ENCODE peak calls at places on chromosomes 1 and 21, in seven cellular contexts. Z, L, V, Q, M, A and B are unnamed samples.

GRCh38 chr1:237911911-237912310 is 21.2 kb upstream of the ZP4 start:
- DNase-seq in Z (no peak), L (no peak), V (no peak), Q (peak), M (no peak), A (peak), B (peak)

GRCh38 chr21:39384674-39385298 is 35.9 kb upstream of the HMGN1 start:
- DNase-seq in Z (no peak), L (no peak), V (no peak), Q (peak), M (no peak), A (no peak), B (peak)

GRCh38 chr1:160108888-160109662 is 6.5 kb upstream of the ATP1A2 start:
- DNase-seq in Z (peak), L (peak), V (no peak), Q (peak), M (no peak), A (peak), B (peak)

GRCh38 chr1:100866041-100866900 is 28.4 kb downstream of the EXTL2 start:
- DNase-seq in Z (no peak), L (peak), V (no peak), Q (peak), M (peak), A (peak), B (peak)

GRCh38 chr1:109446236-109446635 is 20.0 kb upstream of the PSMA5 start:
- DNase-seq in Z (no peak), L (no peak), V (no peak), Q (peak), M (no peak), A (peak), B (peak)

GRCh38 chr1:187491082-187491720 is 662.5 kb downstream of the PLA2G4A start:
- DNase-seq in Z (no peak), L (no peak), V (no peak), Q (peak), M (no peak), A (peak), B (peak)

GRCh38 chr21:45592208-45592619 is 50.0 kb upstream of the SLC19A1 start:
- DNase-seq in Z (no peak), L (no peak), V (no peak), Q (no peak), M (no peak), A (peak), B (no peak)

GRCh38 chr1:147201786-147202185 is 23.4 kb downstream of the FMO5 start:
- DNase-seq in Z (no peak), L (no peak), V (no peak), Q (no peak), M (no peak), A (no peak), B (no peak)

GRCh38 chr1:204151562-204152309 is at the start of gene ETNK2:
- DNase-seq in Z (peak), L (peak), V (peak), Q (peak), M (peak), A (peak), B (peak)

GRCh38 chr1:228868731-228869024 is 133.4 kb downstream of the RHOU start:
- DNase-seq in Z (peak), L (no peak), V (no peak), Q (no peak), M (no peak), A (no peak), B (no peak)
- H2BK120ac ChIP-seq in Z (no peak), L (no peak), V (no peak), Q (no peak), M (no peak), A (peak), B (no peak)

GRCh38 chr1:43296207-43296606 is 4.6 kb upstream of the TIE1 start:
- DNase-seq in Z (no peak), L (no peak), V (no peak), Q (no peak), M (no peak), A (peak), B (no peak)

GRCh38 chr1:43293896-43294760 is 6.7 kb upstream of the TIE1 start:
- DNase-seq in Z (no peak), L (peak), V (no peak), Q (peak), M (no peak), A (peak), B (peak)

GRCh38 chr1:43292679-43293078 is 7.3 kb upstream of the C1orf210 start:
- DNase-seq in Z (no peak), L (no peak), V (no peak), Q (no peak), M (no peak), A (no peak), B (no peak)

GRCh38 chr1:43293171-43293570 is 7.6 kb upstream of the TIE1 start:
- DNase-seq in Z (no peak), L (no peak), V (no peak), Q (no peak), M (no peak), A (no peak), B (no peak)

DNA sequence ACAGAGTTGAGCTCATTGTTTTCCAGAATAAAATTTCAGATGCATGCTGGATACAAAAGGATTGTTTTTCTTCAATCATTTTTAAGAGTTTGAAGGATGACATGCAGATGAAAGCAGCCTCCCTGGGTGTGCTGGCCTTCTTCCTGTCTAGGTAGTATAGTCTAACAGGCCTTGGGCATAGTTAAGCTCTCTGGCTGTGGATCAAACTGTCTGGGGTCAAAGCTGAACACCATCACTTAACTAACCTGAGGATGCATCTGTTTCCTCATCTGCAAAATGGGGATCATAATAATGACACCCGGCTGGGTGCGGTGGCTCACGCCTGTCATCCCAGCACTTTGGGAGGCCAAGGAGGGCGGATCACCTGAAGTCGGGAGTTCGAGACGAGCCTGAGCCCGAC is 6.0 kb upstream of the TIE1 start:
- DNase-seq in Z (no peak), L (no peak), V (no peak), Q (no peak), M (no peak), A (no peak), B (no peak)
- H3K4ac ChIP-seq in Z (no peak), L (no peak), V (no peak), Q (no peak), M (no peak), A (no peak), B (no peak)

GRCh38 chr1:234320069-234320468 is 53.2 kb upstream of the COA6 start:
- DNase-seq in Z (no peak), L (no peak), V (no peak), Q (no peak), M (no peak), A (no peak), B (no peak)
- H2BK120ac ChIP-seq in Z (no peak), L (no peak), V (no peak), Q (no peak), M (no peak), A (no peak), B (no peak)

GRCh38 chr1:22533244-22533643 is 30.0 kb upstream of the EPHA8 start:
- DNase-seq in Z (no peak), L (no peak), V (no peak), Q (no peak), M (no peak), A (no peak), B (no peak)
- H3K4ac ChIP-seq in Z (no peak), L (no peak), V (no peak), Q (no peak), M (no peak), A (no peak), B (no peak)

DNA sequence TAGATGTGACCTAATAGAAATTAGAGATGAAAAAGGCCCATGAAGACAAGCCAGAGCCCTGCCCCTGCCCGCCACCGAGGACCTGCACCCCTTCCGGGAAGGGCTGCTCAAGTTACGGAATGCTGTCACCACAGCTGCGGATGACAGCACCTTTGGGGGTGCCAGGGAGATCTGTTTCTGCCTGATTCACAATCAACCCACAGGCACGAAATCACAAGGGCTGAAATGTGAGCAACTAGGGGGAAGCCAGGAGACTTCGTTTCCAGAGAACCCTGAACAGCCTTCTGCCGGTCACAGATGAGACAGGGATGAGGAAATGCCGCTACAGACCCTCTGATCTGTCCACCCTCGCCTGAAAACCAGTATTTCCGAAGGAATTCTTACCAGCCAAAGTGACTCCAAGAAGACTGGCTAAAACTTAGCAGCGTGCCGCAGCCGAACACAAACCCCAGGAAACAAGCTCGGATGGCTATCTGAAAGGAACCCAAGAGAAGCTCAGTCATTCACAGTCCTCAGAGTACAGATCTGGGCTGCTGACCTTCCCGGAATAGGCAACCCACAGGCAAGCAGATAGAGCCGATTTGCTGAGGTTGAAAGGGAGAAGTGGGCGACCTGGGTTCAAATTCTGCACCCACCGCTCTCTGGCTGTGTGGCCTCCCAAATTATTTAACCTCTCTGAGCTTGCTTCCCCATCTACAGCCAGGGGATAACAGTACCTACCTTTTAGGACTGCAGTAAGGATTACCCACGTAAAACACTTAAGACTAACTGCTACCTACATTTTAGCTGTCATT is 1.1 kb downstream of the ICMT start:
- DNase-seq in Z (no peak), L (no peak), V (no peak), Q (peak), M (no peak), A (peak), B (peak)
- H2BK120ac ChIP-seq in Z (no peak), L (no peak), V (no peak), Q (no peak), M (no peak), A (no peak), B (no peak)

GRCh38 chr21:37580690-37581089 is 214.1 kb downstream of the DYRK1A start:
- DNase-seq in Z (no peak), L (no peak), V (no peak), Q (no peak), M (no peak), A (no peak), B (no peak)
- H3K4ac ChIP-seq in Z (no peak), L (no peak), V (no peak), Q (no peak), M (no peak), A (no peak), B (no peak)

GRCh38 chr21:43775795-43776430 is at the start of gene CSTB:
- DNase-seq in Z (peak), L (peak), V (peak), Q (peak), M (no peak), A (peak), B (peak)

GRCh38 chr21:43771698-43772367 is 4.3 kb downstream of the CSTB start:
- DNase-seq in Z (no peak), L (no peak), V (no peak), Q (peak), M (no peak), A (peak), B (no peak)

GRCh38 chr21:43775190-43775589 is 918 bp downstream of the CSTB start:
- DNase-seq in Z (no peak), L (no peak), V (no peak), Q (no peak), M (no peak), A (no peak), B (no peak)

GRCh38 chr21:43772368-43772870 is 3.7 kb downstream of the CSTB start:
- DNase-seq in Z (no peak), L (no peak), V (no peak), Q (no peak), M (no peak), A (no peak), B (no peak)

GRCh38 chr21:43774163-43774562 is 1.9 kb downstream of the CSTB start:
- DNase-seq in Z (no peak), L (no peak), V (no peak), Q (no peak), M (no peak), A (no peak), B (no peak)
- H2BK120ac ChIP-seq in Z (no peak), L (no peak), V (no peak), Q (no peak), M (no peak), A (no peak), B (no peak)

GRCh38 chr1:148308832-148309458 is 156.9 kb upstream of the NBPF11 start:
- DNase-seq in Z (peak), L (peak), V (no peak), Q (peak), M (no peak), A (no peak), B (no peak)
- H3K4ac ChIP-seq in Z (no peak), L (no peak), V (no peak), Q (no peak), M (no peak), A (no peak), B (no peak)

GRCh38 chr21:33299181-33299752 is 25.5 kb upstream of the IFNAR1 start:
- DNase-seq in Z (no peak), L (peak), V (no peak), Q (no peak), M (no peak), A (no peak), B (no peak)

GRCh38 chr21:33293811-33294216 is 27.6 kb downstream of the IL10RB start:
- DNase-seq in Z (no peak), L (no peak), V (no peak), Q (no peak), M (no peak), A (no peak), B (no peak)

GRCh38 chr21:33293136-33293535 is 27.0 kb downstream of the IL10RB start:
- DNase-seq in Z (no peak), L (no peak), V (no peak), Q (no peak), M (no peak), A (no peak), B (no peak)

GRCh38 chr21:33292724-33293123 is 26.6 kb downstream of the IL10RB start:
- DNase-seq in Z (no peak), L (no peak), V (no peak), Q (no peak), M (no peak), A (no peak), B (no peak)

GRCh38 chr21:33296156-33296555 is 28.6 kb upstream of the IFNAR1 start:
- DNase-seq in Z (no peak), L (no peak), V (no peak), Q (no peak), M (no peak), A (no peak), B (no peak)
- H2BK120ac ChIP-seq in Z (no peak), L (no peak), V (no peak), Q (no peak), M (no peak), A (no peak), B (no peak)

GRCh38 chr1:161290779-161291178 is 19.0 kb downstream of the MPZ start:
- DNase-seq in Z (no peak), L (no peak), V (no peak), Q (no peak), M (no peak), A (no peak), B (no peak)
- H3K4ac ChIP-seq in Z (no peak), L (no peak), V (no peak), Q (no peak), M (no peak), A (no peak), B (no peak)